ENCODE peak calls at places on chromosomes 7 and 10, in four cellular contexts. N, M, H and T are unnamed samples.

GRCh38 chr7:41303709-41304108 is 399.2 kb downstream of the INHBA start:
- DNase-seq in M (no peak), N (no peak), H (no peak), T (no peak)

GRCh38 chr10:114334301-114334700 is 70.0 kb downstream of the AFAP1L2 start:
- DNase-seq in M (no peak), N (no peak), H (no peak), T (no peak)

GRCh38 chr7:50662059-50662689 is 97.0 kb upstream of the DDC start:
- DNase-seq in H (no peak), N (no peak), M (no peak), T (no peak)

GRCh38 chr7:73622909-73623797 is 1.2 kb downstream of the MLXIPL start:
- DNase-seq in N (peak; percentile 95), M (no peak), H (peak; percentile 81), T (peak; percentile 88)

GRCh38 chr7:74032191-74032490 is 4.2 kb downstream of the ELN start:
- DNase-seq in M (no peak), H (no peak), N (no peak), T (no peak)

GRCh38 chr7:117308891-117309290 is 14.0 kb downstream of the WNT2 start:
- DNase-seq in N (no peak), H (no peak), M (no peak), T (no peak)

GRCh38 chr7:158048569-158048968 is 539.1 kb downstream of the PTPRN2 start:
- DNase-seq in H (no peak), M (no peak), N (no peak), T (no peak)

GRCh38 chr10:19738440-19738839 is 77.8 kb upstream of the PLXDC2 start:
- DNase-seq in H (no peak), N (no peak), M (no peak), T (no peak)

GRCh38 chr7:127874951-127875608 is 156.2 kb downstream of the LRRC4 start:
- DNase-seq in N (no peak), H (no peak), M (no peak), T (no peak)

GRCh38 chr7:20562461-20562860 is 53.0 kb upstream of the ABCB5 start:
- DNase-seq in H (no peak), N (no peak), M (no peak), T (no peak)

GRCh38 chr10:13416760-13417159 is 68.7 kb upstream of the SEPHS1 start:
- DNase-seq in M (no peak), N (no peak), H (no peak), T (no peak)
- TF ChIP-seq CREM in M (no peak), N (no peak), H (no peak), T (no peak)

GRCh38 chr7:135075716-135076115 is 72.2 kb upstream of the TMEM140 start:
- DNase-seq in H (no peak), N (no peak), M (no peak), T (no peak)

GRCh38 chr7:135078051-135078450 is 69.8 kb upstream of the TMEM140 start:
- DNase-seq in M (no peak), H (no peak), N (no peak), T (no peak)

GRCh38 chr7:135079068-135079467 is 68.8 kb upstream of the TMEM140 start:
- DNase-seq in N (no peak), M (no peak), H (no peak), T (no peak)

GRCh38 chr7:135076882-135077281 is 71.0 kb upstream of the TMEM140 start:
- DNase-seq in M (no peak), H (no peak), N (no peak), T (no peak)

GRCh38 chr7:135077642-135078041 is 70.2 kb upstream of the TMEM140 start:
- DNase-seq in M (no peak), H (peak; percentile 14), N (no peak), T (no peak)
- TF ChIP-seq CREM in M (no peak), H (no peak), N (no peak), T (no peak)

GRCh38 chr10:63266337-63267327 is 133.5 kb downstream of the NRBF2 start:
- DNase-seq in N (no peak), M (no peak), H (no peak), T (no peak)
- TF ChIP-seq CREM in N (no peak), M (no peak), H (no peak), T (no peak)

DNA sequence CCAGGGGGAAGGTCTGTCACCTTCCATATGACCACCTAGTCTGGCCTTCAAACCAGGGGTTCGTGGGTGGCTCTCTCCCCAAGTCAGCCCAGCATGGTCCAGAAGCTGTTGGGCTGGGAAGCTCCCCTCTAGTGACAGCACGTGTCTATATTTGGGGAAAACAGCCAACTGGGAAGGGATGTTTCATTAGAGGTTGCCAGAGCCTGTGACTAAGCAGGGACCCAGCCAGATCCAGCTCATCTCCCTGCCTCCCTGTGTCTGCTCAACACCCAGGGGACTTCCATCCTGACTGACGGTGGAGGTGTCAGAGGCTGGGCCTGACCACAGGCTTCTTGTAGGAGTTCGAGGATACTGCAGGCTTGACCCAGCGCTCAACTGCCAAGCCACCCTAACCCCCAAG is 10.5 kb downstream of the STYXL1 start:
- DNase-seq in N (no peak), H (no peak), M (no peak), T (no peak)
- TF ChIP-seq CREM in N (no peak), H (no peak), M (no peak), T (no peak)

GRCh38 chr10:11823989-11824346 is 812 bp downstream of the PROSER2 start:
- DNase-seq in H (no peak), M (no peak), N (no peak), T (no peak)

GRCh38 chr10:11824376-11824775 is 1.2 kb downstream of the PROSER2 start:
- DNase-seq in H (peak; percentile 14), N (peak; percentile 36), M (no peak), T (no peak)

GRCh38 chr10:11822031-11822756 is 962 bp upstream of the PROSER2 start:
- DNase-seq in N (no peak), M (no peak), H (no peak), T (no peak)

GRCh38 chr10:11822809-11823121 is 391 bp upstream of the PROSER2 start:
- DNase-seq in N (no peak), H (no peak), M (no peak), T (no peak)

GRCh38 chr10:11823122-11823988 is at the start of gene PROSER2:
- DNase-seq in N (no peak), H (peak; percentile 85), M (no peak), T (peak; percentile 47)
- TF ChIP-seq CREM in N (no peak), H (no peak), M (no peak), T (peak; percentile 28)

GRCh38 chr10:97759157-97759980 is 12.4 kb downstream of the SFRP5 start:
- DNase-seq in N (peak; percentile 79), M (no peak), H (peak; percentile 66), T (peak; percentile 90)
- TF ChIP-seq CREM in N (no peak), M (no peak), H (no peak), T (no peak)

GRCh38 chr7:9778367-9778766 is 1195.3 kb upstream of the PHF14 start:
- DNase-seq in H (no peak), M (no peak), N (no peak), T (no peak)

DNA sequence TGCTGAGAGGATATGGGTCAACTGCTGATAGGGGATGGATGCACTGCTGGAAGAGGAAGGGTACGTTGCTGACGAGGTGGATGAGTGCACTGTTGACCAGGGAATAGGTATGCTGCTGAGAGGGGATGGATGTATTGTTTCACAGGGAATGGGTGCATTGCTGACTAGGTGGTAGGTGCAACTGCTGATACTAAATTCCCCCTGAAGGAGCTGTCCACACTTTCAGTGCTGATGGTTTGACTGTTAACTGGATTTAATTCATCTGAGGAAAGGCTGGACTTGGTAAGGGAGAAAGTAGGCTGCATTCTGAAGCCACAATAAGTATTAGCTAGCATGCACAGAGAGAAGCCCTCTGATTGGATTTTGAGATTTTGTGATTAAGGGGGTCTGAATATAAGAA is 1196.8 kb upstream of the PHF14 start:
- DNase-seq in H (no peak), N (no peak), M (no peak), T (no peak)
- TF ChIP-seq CREM in H (no peak), N (no peak), M (no peak), T (no peak)

GRCh38 chr10:69810097-69810496 is 8.4 kb downstream of the COL13A1 start:
- DNase-seq in H (no peak), M (no peak), N (no peak), T (no peak)

GRCh38 chr10:69807122-69807521 is 5.4 kb downstream of the COL13A1 start:
- DNase-seq in M (no peak), H (no peak), N (no peak), T (no peak)

GRCh38 chr10:69809318-69809717 is 7.6 kb downstream of the COL13A1 start:
- DNase-seq in N (no peak), H (no peak), M (no peak), T (no peak)

GRCh38 chr10:69806266-69806665 is 4.6 kb downstream of the COL13A1 start:
- DNase-seq in N (no peak), H (no peak), M (no peak), T (no peak)

GRCh38 chr10:69807696-69808095 is 6.0 kb downstream of the COL13A1 start:
- DNase-seq in H (peak; percentile 14), M (no peak), N (no peak), T (no peak)
- TF ChIP-seq CREM in H (no peak), M (no peak), N (no peak), T (no peak)

DNA sequence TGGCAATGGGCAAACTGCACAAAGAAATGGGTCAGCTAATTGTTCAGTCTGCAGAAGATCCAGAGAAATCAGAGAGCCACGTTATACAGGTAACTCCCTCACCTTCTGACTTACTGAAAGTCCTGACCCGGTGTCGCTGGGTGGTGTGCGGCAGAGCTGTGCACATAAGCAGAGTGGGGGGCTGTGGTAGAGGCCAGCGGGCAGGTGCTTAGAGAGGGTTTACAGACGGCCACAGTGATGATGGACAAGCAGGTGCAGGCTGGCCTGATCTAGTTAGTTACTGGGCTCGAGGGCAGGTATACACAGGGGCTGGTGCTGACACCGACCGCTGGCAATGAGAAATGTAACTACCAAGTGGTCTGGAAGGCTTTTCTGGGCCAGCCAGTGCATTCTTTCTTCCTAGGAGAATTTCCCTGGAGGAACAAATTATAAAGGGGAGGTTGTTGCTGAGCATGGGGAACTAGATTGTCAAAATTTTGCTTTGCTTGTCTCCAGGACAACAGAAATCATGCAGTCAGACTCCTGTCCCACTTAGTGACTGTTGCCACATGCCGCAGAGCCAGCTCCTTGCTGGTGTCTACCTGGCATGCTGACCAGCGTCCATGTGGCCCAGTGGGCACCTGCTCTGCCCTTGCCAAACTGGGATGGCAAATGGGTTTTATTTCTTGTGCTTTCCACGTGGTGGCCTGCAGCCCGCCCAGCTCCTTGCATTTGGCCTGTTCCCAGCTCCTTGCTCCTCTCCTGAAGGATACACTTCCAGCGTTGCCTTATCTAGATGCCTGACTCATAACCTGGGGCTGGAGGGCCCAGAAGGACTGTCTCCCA is 28.8 kb downstream of the DENND10 start:
- DNase-seq in N (no peak), M (no peak), H (no peak), T (no peak)
- TF ChIP-seq CREM in N (no peak), M (no peak), H (no peak), T (no peak)